ENCODE peak calls at places on chromosomes 4 and X, in five cellular contexts. G is effector CD4-positive, alpha-beta T cell; F is fibroblast of pulmonary artery; S is T-cell; Z is activated CD4-positive, CD25-positive, alpha-beta regulatory T cell. A is an unnamed sample.
A peak's percentile ranks its signal among the peaks of the same experiment; 100 is the strongest.

GRCh38 chr4:100682477-100683218 is 164.8 kb upstream of the EMCN start:
- DNase-seq in F (no peak), Z (no peak), S (no peak), G (no peak), A (no peak)

GRCh38 chr4:171117457-171117856 is 695.7 kb upstream of the GALNTL6 start:
- DNase-seq in S (no peak), G (no peak), Z (no peak), F (no peak), A (no peak)

GRCh38 chr4:44019721-44020120 is 428.9 kb downstream of the KCTD8 start:
- DNase-seq in F (no peak), G (no peak), S (no peak), Z (no peak), A (no peak)

GRCh38 chrX:124239911-124240310 is 92.5 kb upstream of the TEX13D start:
- DNase-seq in F (no peak), S (no peak), Z (no peak), G (peak; percentile 16), A (no peak)

GRCh38 chrX:28552322-28552721 is 34.9 kb upstream of the IL1RAPL1 start:
- DNase-seq in G (no peak), Z (no peak), F (peak; percentile 8), S (no peak), A (no peak)

GRCh38 chr4:52876063-52876462 is 13.9 kb downstream of the RASL11B start:
- DNase-seq in F (no peak), Z (no peak), G (no peak), S (no peak), A (no peak)

GRCh38 chr4:184937745-184938144 is 80.5 kb upstream of the HELT start:
- DNase-seq in Z (no peak), F (no peak), G (no peak), S (no peak), A (no peak)

GRCh38 chr4:150619032-150619431 is 37.1 kb downstream of the MAB21L2 start:
- DNase-seq in F (peak; percentile 6), G (no peak), Z (no peak), S (no peak), A (no peak)

GRCh38 chr4:103786014-103786413 is 66.2 kb upstream of the TACR3 start:
- DNase-seq in S (no peak), F (peak; percentile 62), Z (no peak), G (no peak), A (peak; percentile 16)

A was measured in astrocyte of the hippocampus.